ENCODE peak calls at places on chromosomes 16 and 17, in seven cellular contexts. One of them, this sample, is unnamed.
A peak's percentile ranks its signal among the peaks of the same experiment; 100 is the strongest.

GRCh38 chr17:13367154-13367553 is 234.6 kb downstream of the HS3ST3A1 start:
- DNase-seq in mesendoderm: no peak
- DNase-seq in H1: no peak
- DNase-seq in IMR-90: no peak
- DNase-seq in H9: no peak
- DNase-seq in neuronal stem cell: no peak
- DNase-seq in trophoblast cell: no peak
- DNase-seq in this sample: no peak

GRCh38 chr16:74608944-74609343 is 2.0 kb upstream of the GLG1 start:
- DNase-seq in mesendoderm: peak; percentile 70
- DNase-seq in H9: no peak
- DNase-seq in trophoblast cell: peak; percentile 62
- DNase-seq in H1: no peak
- DNase-seq in IMR-90: no peak
- DNase-seq in neuronal stem cell: no peak
- DNase-seq in this sample: no peak

GRCh38 chr17:78734841-78735641 is 47.0 kb downstream of the CYTH1 start:
- DNase-seq in IMR-90: no peak
- DNase-seq in mesendoderm: no peak
- DNase-seq in H9: no peak
- DNase-seq in neuronal stem cell: no peak
- DNase-seq in trophoblast cell: no peak
- DNase-seq in H1: no peak
- DNase-seq in this sample: no peak

GRCh38 chr16:29899516-29900101 is at the start of gene SEZ6L2:
- DNase-seq in H1: peak; percentile 95
- DNase-seq in H9: peak; percentile 96
- DNase-seq in neuronal stem cell: peak; percentile 84
- DNase-seq in trophoblast cell: peak; percentile 16
- DNase-seq in IMR-90: peak; percentile 86
- DNase-seq in mesendoderm: peak; percentile 99
- DNase-seq in this sample: peak; percentile 97

GRCh38 chr17:72388765-72389473 is 268.1 kb downstream of the SOX9 start:
- DNase-seq in trophoblast cell: no peak
- DNase-seq in IMR-90: no peak
- DNase-seq in H1: no peak
- DNase-seq in mesendoderm: no peak
- DNase-seq in H9: peak; percentile 57
- DNase-seq in neuronal stem cell: no peak
- DNase-seq in this sample: no peak

GRCh38 chr17:6608321-6608720 is 32.2 kb downstream of the KIAA0753 start:
- DNase-seq in H1: no peak
- DNase-seq in mesendoderm: no peak
- DNase-seq in H9: no peak
- DNase-seq in neuronal stem cell: no peak
- DNase-seq in trophoblast cell: no peak
- DNase-seq in IMR-90: peak; percentile 41
- DNase-seq in this sample: no peak

GRCh38 chr17:14813649-14814048 is 451.5 kb downstream of the PMP22 start:
- DNase-seq in IMR-90: no peak
- DNase-seq in H9: peak; percentile 92
- DNase-seq in mesendoderm: peak; percentile 85
- DNase-seq in trophoblast cell: peak; percentile 25
- DNase-seq in neuronal stem cell: no peak
- DNase-seq in H1: peak; percentile 73
- DNase-seq in this sample: no peak

GRCh38 chr17:79658811-79659207 is 48.0 kb upstream of the RBFOX3 start:
- DNase-seq in H1: peak; percentile 64
- DNase-seq in trophoblast cell: no peak
- DNase-seq in mesendoderm: peak; percentile 70
- DNase-seq in neuronal stem cell: peak; percentile 38
- DNase-seq in H9: peak; percentile 83
- DNase-seq in IMR-90: peak; percentile 21
- DNase-seq in this sample: peak; percentile 24

GRCh38 chr16:66270333-66270927 is 96.1 kb upstream of the CDH5 start:
- DNase-seq in IMR-90: peak; percentile 54
- DNase-seq in mesendoderm: peak; percentile 91
- DNase-seq in H1: peak; percentile 94
- DNase-seq in H9: peak; percentile 90
- DNase-seq in neuronal stem cell: peak; percentile 72
- DNase-seq in trophoblast cell: peak; percentile 39
- DNase-seq in this sample: peak; percentile 54

GRCh38 chr16:11107781-11108465 is 148.1 kb downstream of the SOCS1 start:
- DNase-seq in trophoblast cell: no peak
- DNase-seq in IMR-90: peak; percentile 90
- DNase-seq in H9: no peak
- DNase-seq in H1: no peak
- DNase-seq in neuronal stem cell: no peak
- DNase-seq in mesendoderm: peak; percentile 77
- DNase-seq in this sample: peak; percentile 94

GRCh38 chr17:79097226-79098055 is 22.8 kb downstream of the ENGASE start:
- DNase-seq in IMR-90: no peak
- DNase-seq in neuronal stem cell: no peak
- DNase-seq in mesendoderm: no peak
- DNase-seq in H1: peak; percentile 59
- DNase-seq in trophoblast cell: no peak
- DNase-seq in H9: peak; percentile 79
- DNase-seq in this sample: no peak

GRCh38 chr16:61146429-61146828 is 889.8 kb downstream of the CDH8 start:
- DNase-seq in H9: no peak
- DNase-seq in trophoblast cell: no peak
- DNase-seq in IMR-90: no peak
- DNase-seq in mesendoderm: no peak
- DNase-seq in neuronal stem cell: no peak
- DNase-seq in H1: no peak
- DNase-seq in this sample: no peak

GRCh38 chr17:33499025-33499424 is 205.9 kb upstream of the ASIC2 start:
- DNase-seq in IMR-90: no peak
- DNase-seq in trophoblast cell: no peak
- DNase-seq in mesendoderm: no peak
- DNase-seq in H1: no peak
- DNase-seq in neuronal stem cell: no peak
- DNase-seq in H9: no peak
- DNase-seq in this sample: no peak

GRCh38 chr17:33868899-33869298 is 386.2 kb upstream of the CCL2 start:
- DNase-seq in H9: no peak
- DNase-seq in mesendoderm: no peak
- DNase-seq in trophoblast cell: no peak
- DNase-seq in H1: no peak
- DNase-seq in IMR-90: no peak
- DNase-seq in neuronal stem cell: no peak
- DNase-seq in this sample: no peak

GRCh38 chr16:76639685-76640289 is 362.6 kb downstream of the CNTNAP4 start:
- DNase-seq in H9: peak; percentile 71
- DNase-seq in IMR-90: peak; percentile 1
- DNase-seq in neuronal stem cell: no peak
- DNase-seq in H1: peak; percentile 54
- DNase-seq in mesendoderm: peak; percentile 78
- DNase-seq in trophoblast cell: peak; percentile 15
- DNase-seq in this sample: peak; percentile 90

GRCh38 chr16:81842564-81843242 is 63.6 kb downstream of the PLCG2 start:
- DNase-seq in mesendoderm: no peak
- DNase-seq in IMR-90: no peak
- DNase-seq in neuronal stem cell: no peak
- DNase-seq in H1: no peak
- DNase-seq in H9: no peak
- DNase-seq in trophoblast cell: no peak
- DNase-seq in this sample: no peak

GRCh38 chr17:35841505-35841904 is 27.2 kb downstream of the HEATR9 start:
- DNase-seq in mesendoderm: no peak
- DNase-seq in neuronal stem cell: no peak
- DNase-seq in H9: no peak
- DNase-seq in trophoblast cell: no peak
- DNase-seq in IMR-90: peak; percentile 27
- DNase-seq in H1: no peak
- DNase-seq in this sample: peak; percentile 17

GRCh38 chr16:11123666-11124065 is 132.3 kb downstream of the SOCS1 start:
- DNase-seq in trophoblast cell: no peak
- DNase-seq in H1: no peak
- DNase-seq in mesendoderm: no peak
- DNase-seq in IMR-90: no peak
- DNase-seq in neuronal stem cell: no peak
- DNase-seq in H9: no peak
- DNase-seq in this sample: no peak

GRCh38 chr17:63406689-63407330 is 39.3 kb downstream of the CYB561 start:
- DNase-seq in IMR-90: peak; percentile 97
- DNase-seq in H1: peak; percentile 67
- DNase-seq in neuronal stem cell: peak; percentile 82
- DNase-seq in H9: peak; percentile 87
- DNase-seq in mesendoderm: peak; percentile 92
- DNase-seq in trophoblast cell: peak; percentile 91
- DNase-seq in this sample: peak; percentile 91

GRCh38 chr16:67399218-67399733 is 6.0 kb upstream of the TPPP3 start:
- DNase-seq in trophoblast cell: no peak
- DNase-seq in H9: peak; percentile 84
- DNase-seq in mesendoderm: peak; percentile 69
- DNase-seq in H1: peak; percentile 95
- DNase-seq in IMR-90: no peak
- DNase-seq in neuronal stem cell: peak; percentile 77
- DNase-seq in this sample: peak; percentile 50
- H3K4me2 ChIP-seq in trophoblast cell: no peak overlapping the region
- H3K4me2 ChIP-seq in H9: no peak overlapping the region
- H3K4me2 ChIP-seq in mesendoderm: no peak overlapping the region
- H3K4me2 ChIP-seq in H1: peak overlapping the region; percentile 47
- H3K4me2 ChIP-seq in IMR-90: no peak overlapping the region
- H3K4me2 ChIP-seq in neuronal stem cell: no peak overlapping the region
- H3K4me2 ChIP-seq in this sample: no peak overlapping the region

DNA sequence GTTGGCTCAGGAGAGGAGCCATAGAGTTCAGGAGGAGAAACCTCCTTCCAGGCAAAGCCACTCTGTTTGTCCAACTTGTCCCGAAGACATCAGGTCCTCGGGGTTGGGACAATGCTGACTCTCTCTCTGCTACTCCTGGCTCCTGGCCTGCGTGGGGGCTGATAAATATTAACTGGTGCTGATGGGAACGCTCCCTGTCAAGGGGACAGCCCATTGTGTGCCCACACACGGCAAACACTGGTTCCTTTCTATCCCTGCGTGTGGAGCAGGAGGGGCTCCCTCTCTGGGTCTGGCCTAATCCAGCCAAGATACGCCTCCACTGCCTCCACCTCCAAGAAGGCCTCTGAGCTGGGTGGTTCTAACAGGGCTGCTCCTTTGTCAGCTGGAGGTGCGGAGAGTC is 4.4 kb downstream of the KIF19 start:
- DNase-seq in H9: no peak
- DNase-seq in mesendoderm: no peak
- DNase-seq in H1: no peak
- DNase-seq in IMR-90: no peak
- DNase-seq in neuronal stem cell: no peak
- DNase-seq in trophoblast cell: no peak
- DNase-seq in this sample: no peak
- H2BK120ac ChIP-seq in H9: no peak overlapping the region
- H2BK120ac ChIP-seq in mesendoderm: no peak overlapping the region
- H2BK120ac ChIP-seq in H1: no peak overlapping the region
- H2BK120ac ChIP-seq in IMR-90: no peak overlapping the region
- H2BK120ac ChIP-seq in neuronal stem cell: no peak overlapping the region
- H2BK120ac ChIP-seq in trophoblast cell: no peak overlapping the region
- H2BK120ac ChIP-seq in this sample: no peak overlapping the region

GRCh38 chr17:1590031-1590746 is 27.6 kb upstream of the PITPNA start:
- DNase-seq in IMR-90: peak; percentile 90
- DNase-seq in trophoblast cell: peak; percentile 89
- DNase-seq in H9: no peak
- DNase-seq in H1: no peak
- DNase-seq in neuronal stem cell: no peak
- DNase-seq in mesendoderm: peak; percentile 98
- DNase-seq in this sample: peak; percentile 94
- H3K4me2 ChIP-seq in IMR-90: peak overlapping the region; percentile 47
- H3K4me2 ChIP-seq in trophoblast cell: peak overlapping the region; percentile 33
- H3K4me2 ChIP-seq in H9: no peak overlapping the region
- H3K4me2 ChIP-seq in H1: no peak overlapping the region
- H3K4me2 ChIP-seq in neuronal stem cell: no peak overlapping the region
- H3K4me2 ChIP-seq in mesendoderm: no peak overlapping the region
- H3K4me2 ChIP-seq in this sample: peak overlapping the region; percentile 19

GRCh38 chr17:41917957-41918391 is 777 bp downstream of the ACLY start:
- DNase-seq in IMR-90: peak; percentile 31
- DNase-seq in H9: no peak
- DNase-seq in mesendoderm: no peak
- DNase-seq in H1: peak; percentile 51
- DNase-seq in neuronal stem cell: no peak
- DNase-seq in trophoblast cell: no peak
- DNase-seq in this sample: peak; percentile 44

GRCh38 chr17:41915566-41915965 is 3.2 kb downstream of the ACLY start:
- DNase-seq in H1: no peak
- DNase-seq in IMR-90: no peak
- DNase-seq in H9: no peak
- DNase-seq in neuronal stem cell: no peak
- DNase-seq in mesendoderm: no peak
- DNase-seq in trophoblast cell: peak; percentile 20
- DNase-seq in this sample: no peak

GRCh38 chr17:41918392-41919164 is at the start of gene ACLY:
- DNase-seq in H1: peak; percentile 98
- DNase-seq in mesendoderm: peak; percentile 52
- DNase-seq in IMR-90: peak; percentile 95
- DNase-seq in trophoblast cell: peak; percentile 99
- DNase-seq in neuronal stem cell: peak; percentile 98
- DNase-seq in H9: peak; percentile 100
- DNase-seq in this sample: peak; percentile 98

GRCh38 chr17:41919165-41919817 is 540 bp upstream of the ACLY start:
- DNase-seq in H9: peak; percentile 92
- DNase-seq in IMR-90: no peak
- DNase-seq in mesendoderm: peak; percentile 99
- DNase-seq in trophoblast cell: peak; percentile 41
- DNase-seq in neuronal stem cell: no peak
- DNase-seq in H1: peak; percentile 82
- DNase-seq in this sample: no peak

GRCh38 chr17:41917192-41917591 is 1.6 kb downstream of the ACLY start:
- DNase-seq in H1: no peak
- DNase-seq in neuronal stem cell: no peak
- DNase-seq in mesendoderm: no peak
- DNase-seq in IMR-90: peak; percentile 59
- DNase-seq in H9: no peak
- DNase-seq in trophoblast cell: no peak
- DNase-seq in this sample: peak; percentile 38
- H2BK120ac ChIP-seq in H1: no peak overlapping the region
- H2BK120ac ChIP-seq in neuronal stem cell: no peak overlapping the region
- H2BK120ac ChIP-seq in mesendoderm: no peak overlapping the region
- H2BK120ac ChIP-seq in IMR-90: no peak overlapping the region
- H2BK120ac ChIP-seq in H9: no peak overlapping the region
- H2BK120ac ChIP-seq in trophoblast cell: no peak overlapping the region
- H2BK120ac ChIP-seq in this sample: no peak overlapping the region

This sample was measured in mesenchymal stem cell.